ENCODE peak calls at places on chromosomes 6 and 20, in ten cellular contexts. J is AML-193; G is body of pancreas; V is T follicular helper cell; K is MCF 10A; Z is fibroblast of mammary gland; P is activated CD4-positive, CD25-positive, alpha-beta regulatory T cell; D is RWPE1; O is sigmoid colon; Q is anterior cingulate cortex. X is an unnamed sample.

GRCh38 chr6:32604434-32604877 is 14.8 kb upstream of the HLA-DRB1 start:
- DNase-seq in P (no peak), O (no peak), K (no peak), D (no peak), Z (peak; percentile 20), V (no peak), Q (peak; percentile 13), G (no peak), J (no peak), X (no peak)

GRCh38 chr20:22385602-22386299 is 198.6 kb downstream of the FOXA2 start:
- DNase-seq in K (peak; percentile 50), Q (no peak), D (peak; percentile 38), Z (no peak), P (no peak), J (no peak), G (peak; percentile 39), V (no peak), O (no peak), X (no peak)

GRCh38 chr6:32194825-32195651 is 2.6 kb upstream of the GPSM3 start:
- DNase-seq in P (no peak), K (peak; percentile 58), O (no peak), V (no peak), G (no peak), D (peak; percentile 38), J (peak; percentile 82), Q (peak; percentile 79), Z (peak; percentile 73), X (no peak)

GRCh38 chr20:37413023-37413334 is 67.0 kb downstream of the SRC start:
- DNase-seq in V (no peak), K (no peak), G (no peak), D (no peak), J (no peak), Z (no peak), P (no peak), Q (no peak), O (no peak), X (no peak)

GRCh38 chr6:44064089-44064947 is 62.9 kb downstream of the MRPL14 start:
- DNase-seq in K (peak; percentile 91), O (peak; percentile 84), G (peak; percentile 39), Z (peak; percentile 99), Q (no peak), P (no peak), D (no peak), V (no peak), J (no peak), X (no peak)

GRCh38 chr6:47362857-47363461 is 53.3 kb upstream of the TNFRSF21 start:
- DNase-seq in J (no peak), P (no peak), Q (no peak), K (no peak), O (no peak), Z (no peak), V (no peak), D (no peak), G (no peak), X (no peak)

GRCh38 chr6:116695398-116695797 is 14.4 kb downstream of the KPNA5 start:
- DNase-seq in O (no peak), J (no peak), Q (no peak), P (no peak), K (no peak), D (no peak), V (no peak), Z (no peak), G (no peak), X (no peak)

GRCh38 chr6:47079638-47080037 is 37.5 kb upstream of the ADGRF1 start:
- DNase-seq in V (no peak), Q (no peak), J (no peak), D (no peak), K (no peak), O (no peak), P (no peak), G (no peak), Z (no peak), X (no peak)

GRCh38 chr20:48733296-48733790 is 94.5 kb downstream of the PREX1 start:
- DNase-seq in K (peak; percentile 8), J (no peak), O (no peak), P (no peak), V (no peak), D (peak; percentile 48), Z (no peak), Q (no peak), G (no peak), X (no peak)

GRCh38 chr6:56752534-56752933 is 109.8 kb upstream of the DST start:
- DNase-seq in O (no peak), Z (no peak), G (no peak), P (no peak), D (no peak), V (no peak), K (no peak), J (no peak), Q (no peak), X (no peak)

GRCh38 chr6:120198033-120198432 is 848.5 kb upstream of the MAN1A1 start:
- DNase-seq in Q (no peak), J (no peak), G (no peak), D (no peak), P (no peak), K (peak; percentile 39), V (no peak), O (no peak), Z (peak; percentile 78), X (no peak)

X was measured in effector CD8-positive, alpha-beta T cell.